ENCODE peak calls at places on chromosomes 12 and 14, in nine cellular contexts. One of them, this sample, is unnamed.

GRCh38 chr12:115873416-115874082 is 403.9 kb downstream of the MED13L start:
- DNase-seq in transverse colon: no peak
- DNase-seq in right atrium auricular region: no peak
- DNase-seq in left lung: no peak
- DNase-seq in HCT116: no peak
- DNase-seq in lung: no peak
- DNase-seq in testis: no peak
- DNase-seq in RWPE2: no peak
- DNase-seq in colonic mucosa: no peak
- DNase-seq in this sample: no peak

GRCh38 chr12:52525661-52526499 is 5.7 kb upstream of the KRT5 start:
- DNase-seq in transverse colon: no peak
- DNase-seq in right atrium auricular region: peak; percentile 9
- DNase-seq in left lung: no peak
- DNase-seq in HCT116: no peak
- DNase-seq in lung: no peak
- DNase-seq in testis: no peak
- DNase-seq in RWPE2: no peak
- DNase-seq in colonic mucosa: no peak
- DNase-seq in this sample: no peak

GRCh38 chr12:43094886-43095285 is 457.1 kb downstream of the ADAMTS20 start:
- DNase-seq in transverse colon: no peak
- DNase-seq in right atrium auricular region: no peak
- DNase-seq in left lung: no peak
- DNase-seq in HCT116: no peak
- DNase-seq in lung: no peak
- DNase-seq in testis: no peak
- DNase-seq in RWPE2: no peak
- DNase-seq in colonic mucosa: no peak
- DNase-seq in this sample: no peak

GRCh38 chr12:6167327-6168280 is 32.6 kb upstream of the CD9 start:
- DNase-seq in transverse colon: peak; percentile 45
- DNase-seq in right atrium auricular region: peak; percentile 90
- DNase-seq in left lung: peak; percentile 89
- DNase-seq in HCT116: peak; percentile 82
- DNase-seq in lung: peak; percentile 59
- DNase-seq in testis: no peak
- DNase-seq in RWPE2: no peak
- DNase-seq in colonic mucosa: peak; percentile 36
- DNase-seq in this sample: peak; percentile 80

GRCh38 chr12:53241623-53242412 is 9.8 kb upstream of the RARG start:
- DNase-seq in transverse colon: no peak
- DNase-seq in right atrium auricular region: no peak
- DNase-seq in left lung: no peak
- DNase-seq in HCT116: no peak
- DNase-seq in lung: no peak
- DNase-seq in testis: no peak
- DNase-seq in RWPE2: no peak
- DNase-seq in colonic mucosa: no peak
- DNase-seq in this sample: no peak

GRCh38 chr12:92003701-92004100 is 141.9 kb downstream of the BTG1 start:
- DNase-seq in transverse colon: no peak
- DNase-seq in right atrium auricular region: no peak
- DNase-seq in left lung: no peak
- DNase-seq in HCT116: no peak
- DNase-seq in lung: no peak
- DNase-seq in testis: no peak
- DNase-seq in RWPE2: no peak
- DNase-seq in colonic mucosa: no peak
- DNase-seq in this sample: no peak

GRCh38 chr12:97643961-97644360 is 181.4 kb downstream of the RMST start:
- DNase-seq in transverse colon: no peak
- DNase-seq in right atrium auricular region: no peak
- DNase-seq in left lung: no peak
- DNase-seq in HCT116: no peak
- DNase-seq in lung: no peak
- DNase-seq in testis: no peak
- DNase-seq in RWPE2: no peak
- DNase-seq in colonic mucosa: no peak
- DNase-seq in this sample: no peak

GRCh38 chr14:106605548-106606448 is 1079.4 kb downstream of the TMEM121 start:
- DNase-seq in transverse colon: peak; percentile 65
- DNase-seq in right atrium auricular region: no peak
- DNase-seq in left lung: peak; percentile 36
- DNase-seq in HCT116: no peak
- DNase-seq in lung: no peak
- DNase-seq in testis: peak; percentile 68
- DNase-seq in RWPE2: no peak
- DNase-seq in colonic mucosa: peak; percentile 47
- DNase-seq in this sample: no peak

GRCh38 chr12:12992418-12993175 is 7.5 kb downstream of the HEBP1 start:
- DNase-seq in transverse colon: peak; percentile 43
- DNase-seq in right atrium auricular region: peak; percentile 80
- DNase-seq in left lung: peak; percentile 76
- DNase-seq in HCT116: no peak
- DNase-seq in lung: peak; percentile 59
- DNase-seq in testis: peak; percentile 38
- DNase-seq in RWPE2: no peak
- DNase-seq in colonic mucosa: peak; percentile 38
- DNase-seq in this sample: peak; percentile 13

GRCh38 chr12:28218875-28219274 is 28.6 kb downstream of the CCDC91 start:
- DNase-seq in transverse colon: no peak
- DNase-seq in right atrium auricular region: no peak
- DNase-seq in left lung: no peak
- DNase-seq in HCT116: no peak
- DNase-seq in lung: no peak
- DNase-seq in testis: no peak
- DNase-seq in RWPE2: no peak
- DNase-seq in colonic mucosa: no peak
- DNase-seq in this sample: no peak

DNA sequence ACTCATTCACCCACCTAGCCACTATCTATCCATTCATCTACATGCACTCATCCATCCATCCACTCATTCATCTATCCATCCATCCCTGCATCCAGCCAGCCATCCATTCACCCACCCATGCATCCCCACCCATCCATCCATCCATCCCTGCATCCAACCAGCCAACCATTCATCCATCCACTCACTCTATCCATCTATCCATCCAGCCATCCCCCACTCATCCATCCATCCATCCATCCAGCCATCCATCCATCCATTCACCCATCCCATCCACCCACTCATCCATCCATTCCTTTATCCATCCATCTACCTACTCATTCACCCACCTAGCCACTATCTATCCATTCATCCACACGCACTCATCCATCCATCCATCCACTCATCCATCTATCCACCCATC is 73.1 kb downstream of the NOC4L start:
- DNase-seq in transverse colon: no peak
- DNase-seq in right atrium auricular region: no peak
- DNase-seq in left lung: no peak
- DNase-seq in HCT116: no peak
- DNase-seq in lung: no peak
- DNase-seq in testis: no peak
- DNase-seq in RWPE2: no peak
- DNase-seq in colonic mucosa: no peak
- DNase-seq in this sample: no peak
- H3K27ac ChIP-seq in transverse colon: no peak overlapping the region
- H3K27ac ChIP-seq in right atrium auricular region: no peak overlapping the region
- H3K27ac ChIP-seq in left lung: no peak overlapping the region
- H3K27ac ChIP-seq in HCT116: no peak overlapping the region
- H3K27ac ChIP-seq in lung: no peak overlapping the region
- H3K27ac ChIP-seq in testis: no peak overlapping the region
- H3K27ac ChIP-seq in RWPE2: no peak overlapping the region
- H3K27ac ChIP-seq in colonic mucosa: no peak overlapping the region
- H3K27ac ChIP-seq in this sample: no peak overlapping the region

GRCh38 chr14:91484186-91484585 is 25.9 kb downstream of the PPP4R3A start:
- DNase-seq in transverse colon: no peak
- DNase-seq in right atrium auricular region: no peak
- DNase-seq in left lung: no peak
- DNase-seq in HCT116: no peak
- DNase-seq in lung: no peak
- DNase-seq in testis: no peak
- DNase-seq in RWPE2: no peak
- DNase-seq in colonic mucosa: no peak
- DNase-seq in this sample: no peak
- TF ChIP-seq CTCF in transverse colon: no peak
- TF ChIP-seq CTCF in right atrium auricular region: no peak
- TF ChIP-seq CTCF in left lung: no peak
- TF ChIP-seq CTCF in HCT116: no peak
- TF ChIP-seq CTCF in lung: no peak
- TF ChIP-seq CTCF in testis: no peak
- TF ChIP-seq CTCF in RWPE2: no peak
- TF ChIP-seq CTCF in colonic mucosa: no peak
- TF ChIP-seq CTCF in this sample: peak; percentile 8

DNA sequence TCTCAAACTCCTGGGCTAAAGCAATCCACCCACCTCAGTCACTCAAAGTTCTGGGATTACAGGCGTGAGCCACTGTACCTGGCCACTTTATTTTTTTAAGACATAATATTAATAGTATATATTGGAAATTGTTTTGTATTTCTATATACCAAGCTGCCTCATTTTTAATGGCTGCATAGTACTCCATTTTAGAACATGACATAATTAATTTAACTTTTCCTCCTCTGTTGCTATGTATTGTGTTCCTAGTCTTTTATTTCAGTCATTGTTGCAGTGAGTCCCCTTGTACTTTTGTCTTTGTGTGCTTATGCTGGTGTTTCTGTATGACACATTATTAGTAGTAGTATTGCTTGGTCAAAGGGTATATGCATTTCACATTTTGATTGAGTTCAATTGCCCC is 138.7 kb downstream of the PRKCH start:
- DNase-seq in transverse colon: no peak
- DNase-seq in right atrium auricular region: no peak
- DNase-seq in left lung: no peak
- DNase-seq in HCT116: no peak
- DNase-seq in lung: no peak
- DNase-seq in testis: no peak
- DNase-seq in RWPE2: no peak
- DNase-seq in colonic mucosa: no peak
- DNase-seq in this sample: no peak
- H3K27ac ChIP-seq in transverse colon: no peak overlapping the region
- H3K27ac ChIP-seq in right atrium auricular region: no peak overlapping the region
- H3K27ac ChIP-seq in left lung: no peak overlapping the region
- H3K27ac ChIP-seq in HCT116: no peak overlapping the region
- H3K27ac ChIP-seq in lung: no peak overlapping the region
- H3K27ac ChIP-seq in testis: no peak overlapping the region
- H3K27ac ChIP-seq in RWPE2: no peak overlapping the region
- H3K27ac ChIP-seq in colonic mucosa: no peak overlapping the region
- H3K27ac ChIP-seq in this sample: no peak overlapping the region

GRCh38 chr14:105378199-105378598 is 20.1 kb upstream of the TEX22 start:
- DNase-seq in transverse colon: no peak
- DNase-seq in right atrium auricular region: no peak
- DNase-seq in left lung: no peak
- DNase-seq in HCT116: no peak
- DNase-seq in lung: no peak
- DNase-seq in testis: no peak
- DNase-seq in RWPE2: no peak
- DNase-seq in colonic mucosa: no peak
- DNase-seq in this sample: no peak

GRCh38 chr14:105375635-105376057 is 22.7 kb upstream of the TEX22 start:
- DNase-seq in transverse colon: no peak
- DNase-seq in right atrium auricular region: no peak
- DNase-seq in left lung: no peak
- DNase-seq in HCT116: no peak
- DNase-seq in lung: no peak
- DNase-seq in testis: no peak
- DNase-seq in RWPE2: no peak
- DNase-seq in colonic mucosa: no peak
- DNase-seq in this sample: no peak

GRCh38 chr14:105376521-105377440 is 21.6 kb upstream of the TEX22 start:
- DNase-seq in transverse colon: no peak
- DNase-seq in right atrium auricular region: no peak
- DNase-seq in left lung: no peak
- DNase-seq in HCT116: no peak
- DNase-seq in lung: no peak
- DNase-seq in testis: no peak
- DNase-seq in RWPE2: no peak
- DNase-seq in colonic mucosa: no peak
- DNase-seq in this sample: no peak

GRCh38 chr14:105377555-105378182 is 20.7 kb upstream of the TEX22 start:
- DNase-seq in transverse colon: no peak
- DNase-seq in right atrium auricular region: no peak
- DNase-seq in left lung: no peak
- DNase-seq in HCT116: no peak
- DNase-seq in lung: no peak
- DNase-seq in testis: no peak
- DNase-seq in RWPE2: no peak
- DNase-seq in colonic mucosa: no peak
- DNase-seq in this sample: no peak

DNA sequence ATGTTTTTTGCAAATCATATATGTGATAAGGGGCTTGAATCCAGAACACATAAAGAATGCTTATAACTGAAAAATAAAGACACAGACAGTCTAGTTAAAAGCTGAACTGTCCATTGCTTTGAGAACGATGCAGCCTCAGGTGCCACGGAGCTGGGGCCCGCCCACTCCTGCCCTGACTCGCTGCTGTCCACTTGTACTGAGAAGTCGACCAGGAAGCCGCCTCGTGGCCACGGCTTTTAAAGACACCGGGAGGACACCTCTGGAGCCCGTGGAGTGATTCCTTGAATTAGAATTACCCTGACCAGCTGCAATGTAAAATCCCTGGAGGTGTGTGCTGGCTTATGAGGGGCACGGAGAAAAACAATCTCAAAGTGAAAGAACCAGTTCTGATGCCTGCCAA is 23.9 kb upstream of the TEX22 start:
- DNase-seq in transverse colon: no peak
- DNase-seq in right atrium auricular region: no peak
- DNase-seq in left lung: no peak
- DNase-seq in HCT116: peak; percentile 27
- DNase-seq in lung: no peak
- DNase-seq in testis: no peak
- DNase-seq in RWPE2: no peak
- DNase-seq in colonic mucosa: no peak
- DNase-seq in this sample: no peak
- TF ChIP-seq CTCF in transverse colon: no peak
- TF ChIP-seq CTCF in right atrium auricular region: no peak
- TF ChIP-seq CTCF in left lung: no peak
- TF ChIP-seq CTCF in HCT116: no peak
- TF ChIP-seq CTCF in lung: no peak
- TF ChIP-seq CTCF in testis: no peak
- TF ChIP-seq CTCF in RWPE2: peak; percentile 28
- TF ChIP-seq CTCF in colonic mucosa: no peak
- TF ChIP-seq CTCF in this sample: no peak

This sample was measured in heart right ventricle.